ENCODE peak calls at places on chromosomes 11 and 22, in six cellular contexts. One of them, this sample, is unnamed.

GRCh38 chr11:80365980-80366379 is 925.1 kb upstream of the TENM4 start:
- DNase-seq in keratinocyte: no peak
- DNase-seq in stomach: no peak
- DNase-seq in body of pancreas: no peak
- DNase-seq in left ventricle myocardium inferior: no peak
- DNase-seq in adrenal gland: no peak
- DNase-seq in this sample: no peak

GRCh38 chr11:12284321-12285050 is 92.9 kb upstream of the PARVA start:
- DNase-seq in keratinocyte: no peak
- DNase-seq in stomach: peak; percentile 24
- DNase-seq in body of pancreas: no peak
- DNase-seq in left ventricle myocardium inferior: no peak
- DNase-seq in adrenal gland: no peak
- DNase-seq in this sample: peak; percentile 60

GRCh38 chr11:87114093-87114492 is 76.4 kb downstream of the TMEM135 start:
- DNase-seq in keratinocyte: no peak
- DNase-seq in stomach: no peak
- DNase-seq in body of pancreas: no peak
- DNase-seq in left ventricle myocardium inferior: no peak
- DNase-seq in adrenal gland: no peak
- DNase-seq in this sample: no peak

GRCh38 chr11:119710417-119710816 is 18.6 kb downstream of the NECTIN1 start:
- DNase-seq in keratinocyte: no peak
- DNase-seq in stomach: no peak
- DNase-seq in body of pancreas: no peak
- DNase-seq in left ventricle myocardium inferior: no peak
- DNase-seq in adrenal gland: no peak
- DNase-seq in this sample: no peak

GRCh38 chr11:113417428-113417827 is 29.8 kb downstream of the ANKK1 start:
- DNase-seq in keratinocyte: no peak
- DNase-seq in stomach: no peak
- DNase-seq in body of pancreas: no peak
- DNase-seq in left ventricle myocardium inferior: no peak
- DNase-seq in adrenal gland: no peak
- DNase-seq in this sample: no peak

GRCh38 chr11:120303004-120303637 is 22.0 kb upstream of the TLCD5 start:
- DNase-seq in keratinocyte: peak; percentile 73
- DNase-seq in stomach: peak; percentile 78
- DNase-seq in body of pancreas: peak; percentile 81
- DNase-seq in left ventricle myocardium inferior: peak; percentile 51
- DNase-seq in adrenal gland: peak; percentile 90
- DNase-seq in this sample: no peak

GRCh38 chr22:26712158-26712557 is 54.8 kb downstream of the MIAT start:
- DNase-seq in keratinocyte: no peak
- DNase-seq in stomach: no peak
- DNase-seq in body of pancreas: no peak
- DNase-seq in left ventricle myocardium inferior: no peak
- DNase-seq in adrenal gland: no peak
- DNase-seq in this sample: no peak

GRCh38 chr11:112789481-112789880 is 171.7 kb upstream of the NCAM1 start:
- DNase-seq in keratinocyte: no peak
- DNase-seq in stomach: no peak
- DNase-seq in body of pancreas: no peak
- DNase-seq in left ventricle myocardium inferior: no peak
- DNase-seq in adrenal gland: no peak
- DNase-seq in this sample: no peak

GRCh38 chr22:29079218-29079901 is 6.5 kb downstream of the KREMEN1 start:
- DNase-seq in keratinocyte: no peak
- DNase-seq in stomach: no peak
- DNase-seq in body of pancreas: no peak
- DNase-seq in left ventricle myocardium inferior: no peak
- DNase-seq in adrenal gland: no peak
- DNase-seq in this sample: no peak

GRCh38 chr11:128597209-128597608 is 9.9 kb upstream of the ETS1 start:
- DNase-seq in keratinocyte: no peak
- DNase-seq in stomach: no peak
- DNase-seq in body of pancreas: no peak
- DNase-seq in left ventricle myocardium inferior: no peak
- DNase-seq in adrenal gland: no peak
- DNase-seq in this sample: no peak

GRCh38 chr11:95283146-95283545 is 52.1 kb upstream of the SESN3 start:
- DNase-seq in keratinocyte: no peak
- DNase-seq in stomach: no peak
- DNase-seq in body of pancreas: no peak
- DNase-seq in left ventricle myocardium inferior: no peak
- DNase-seq in adrenal gland: no peak
- DNase-seq in this sample: no peak

GRCh38 chr11:119081682-119082081 is 3.0 kb upstream of the HMBS start:
- DNase-seq in keratinocyte: no peak
- DNase-seq in stomach: no peak
- DNase-seq in body of pancreas: no peak
- DNase-seq in left ventricle myocardium inferior: no peak
- DNase-seq in adrenal gland: no peak
- DNase-seq in this sample: no peak

GRCh38 chr11:125281831-125282595 is 117.5 kb downstream of the PKNOX2 start:
- DNase-seq in keratinocyte: no peak
- DNase-seq in stomach: no peak
- DNase-seq in body of pancreas: no peak
- DNase-seq in left ventricle myocardium inferior: no peak
- DNase-seq in adrenal gland: no peak
- DNase-seq in this sample: no peak

GRCh38 chr11:73072935-73073481 is 69.1 kb downstream of the FCHSD2 start:
- DNase-seq in keratinocyte: no peak
- DNase-seq in stomach: no peak
- DNase-seq in body of pancreas: peak; percentile 15
- DNase-seq in left ventricle myocardium inferior: no peak
- DNase-seq in adrenal gland: no peak
- DNase-seq in this sample: no peak

GRCh38 chr22:37985751-37986281 is 1.5 kb upstream of the SOX10 start:
- DNase-seq in keratinocyte: no peak
- DNase-seq in stomach: no peak
- DNase-seq in body of pancreas: peak; percentile 38
- DNase-seq in left ventricle myocardium inferior: no peak
- DNase-seq in adrenal gland: no peak
- DNase-seq in this sample: no peak

GRCh38 chr11:3109921-3110706 is 52.9 kb upstream of the CARS1 start:
- DNase-seq in keratinocyte: no peak
- DNase-seq in stomach: peak; percentile 47
- DNase-seq in body of pancreas: peak; percentile 42
- DNase-seq in left ventricle myocardium inferior: no peak
- DNase-seq in adrenal gland: peak; percentile 62
- DNase-seq in this sample: peak; percentile 72

GRCh38 chr11:103368151-103368550 is 258.9 kb downstream of the DYNC2H1 start:
- DNase-seq in keratinocyte: no peak
- DNase-seq in stomach: no peak
- DNase-seq in body of pancreas: no peak
- DNase-seq in left ventricle myocardium inferior: no peak
- DNase-seq in adrenal gland: no peak
- DNase-seq in this sample: no peak

GRCh38 chr22:35958334-35958733 is 70.3 kb downstream of the RBFOX2 start:
- DNase-seq in keratinocyte: no peak
- DNase-seq in stomach: no peak
- DNase-seq in body of pancreas: no peak
- DNase-seq in left ventricle myocardium inferior: no peak
- DNase-seq in adrenal gland: no peak
- DNase-seq in this sample: no peak

GRCh38 chr22:35959121-35959800 is 69.4 kb downstream of the RBFOX2 start:
- DNase-seq in keratinocyte: no peak
- DNase-seq in stomach: no peak
- DNase-seq in body of pancreas: no peak
- DNase-seq in left ventricle myocardium inferior: no peak
- DNase-seq in adrenal gland: no peak
- DNase-seq in this sample: no peak

GRCh38 chr22:35963237-35963810 is 65.3 kb downstream of the RBFOX2 start:
- DNase-seq in keratinocyte: no peak
- DNase-seq in stomach: no peak
- DNase-seq in body of pancreas: no peak
- DNase-seq in left ventricle myocardium inferior: no peak
- DNase-seq in adrenal gland: no peak
- DNase-seq in this sample: no peak

GRCh38 chr22:35957589-35957988 is 71.0 kb downstream of the RBFOX2 start:
- DNase-seq in keratinocyte: no peak
- DNase-seq in stomach: no peak
- DNase-seq in body of pancreas: no peak
- DNase-seq in left ventricle myocardium inferior: no peak
- DNase-seq in adrenal gland: no peak
- DNase-seq in this sample: no peak

DNA sequence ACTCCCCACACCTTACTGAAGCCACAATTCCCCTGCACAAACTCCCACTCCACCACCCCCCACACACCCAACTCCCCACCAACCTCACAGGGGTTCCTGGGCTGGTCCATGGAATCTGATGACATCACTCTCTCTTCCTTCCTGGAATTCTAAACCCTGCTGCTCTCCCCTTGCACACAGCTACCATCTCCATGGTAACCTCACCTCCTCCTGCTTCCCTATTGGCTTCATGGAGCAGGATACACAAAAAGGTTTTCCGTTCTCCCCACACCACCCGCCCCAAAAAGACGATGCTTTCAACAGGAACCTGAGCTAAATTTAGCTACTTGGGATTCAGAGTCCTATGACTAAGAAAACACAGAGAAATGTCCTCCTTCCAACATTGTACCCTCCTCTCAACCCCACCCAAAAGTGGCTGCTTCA is 67.1 kb downstream of the RBFOX2 start:
- DNase-seq in keratinocyte: no peak
- DNase-seq in stomach: no peak
- DNase-seq in body of pancreas: peak; percentile 28
- DNase-seq in left ventricle myocardium inferior: peak; percentile 20
- DNase-seq in adrenal gland: peak; percentile 28
- DNase-seq in this sample: no peak
- H3K27ac ChIP-seq in keratinocyte: no peak overlapping the region
- H3K27ac ChIP-seq in stomach: peak overlapping the region; percentile 45
- H3K27ac ChIP-seq in body of pancreas: no peak overlapping the region
- H3K27ac ChIP-seq in left ventricle myocardium inferior: peak overlapping the region; percentile 87
- H3K27ac ChIP-seq in adrenal gland: no peak overlapping the region
- H3K27ac ChIP-seq in this sample: peak overlapping the region; percentile 32

GRCh38 chr11:78340530-78340929 is 77.1 kb downstream of the GAB2 start:
- DNase-seq in keratinocyte: no peak
- DNase-seq in stomach: no peak
- DNase-seq in body of pancreas: no peak
- DNase-seq in left ventricle myocardium inferior: no peak
- DNase-seq in adrenal gland: no peak
- DNase-seq in this sample: no peak

GRCh38 chr11:78339945-78340344 is 77.7 kb downstream of the GAB2 start:
- DNase-seq in keratinocyte: no peak
- DNase-seq in stomach: no peak
- DNase-seq in body of pancreas: no peak
- DNase-seq in left ventricle myocardium inferior: no peak
- DNase-seq in adrenal gland: no peak
- DNase-seq in this sample: no peak

GRCh38 chr11:78343303-78343702 is 74.3 kb downstream of the GAB2 start:
- DNase-seq in keratinocyte: no peak
- DNase-seq in stomach: no peak
- DNase-seq in body of pancreas: no peak
- DNase-seq in left ventricle myocardium inferior: no peak
- DNase-seq in adrenal gland: no peak
- DNase-seq in this sample: no peak

GRCh38 chr11:78344114-78344513 is 73.5 kb downstream of the GAB2 start:
- DNase-seq in keratinocyte: no peak
- DNase-seq in stomach: no peak
- DNase-seq in body of pancreas: no peak
- DNase-seq in left ventricle myocardium inferior: no peak
- DNase-seq in adrenal gland: no peak
- DNase-seq in this sample: no peak

DNA sequence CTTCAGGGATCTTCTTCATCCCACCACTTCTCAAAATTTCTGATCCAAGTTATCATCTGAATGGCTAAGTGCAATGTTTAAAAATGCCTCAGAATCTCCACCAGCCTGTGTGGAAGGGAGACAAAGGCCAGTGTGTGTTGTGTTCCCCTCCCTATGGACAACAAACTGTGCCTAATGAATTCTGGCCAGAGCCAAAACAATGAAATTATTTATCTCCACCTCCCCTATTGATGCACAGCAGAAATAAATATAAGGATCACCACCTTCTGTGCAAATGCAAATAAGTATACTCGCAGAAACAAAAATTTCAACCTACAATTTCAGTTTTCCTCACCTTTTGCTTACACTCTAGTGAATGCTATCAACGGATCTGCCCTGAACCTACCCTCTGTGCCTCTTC is 75.8 kb downstream of the GAB2 start:
- DNase-seq in keratinocyte: no peak
- DNase-seq in stomach: no peak
- DNase-seq in body of pancreas: no peak
- DNase-seq in left ventricle myocardium inferior: no peak
- DNase-seq in adrenal gland: no peak
- DNase-seq in this sample: no peak
- TF ChIP-seq CTCF in keratinocyte: no peak
- TF ChIP-seq CTCF in stomach: no peak
- TF ChIP-seq CTCF in body of pancreas: no peak
- TF ChIP-seq CTCF in left ventricle myocardium inferior: no peak
- TF ChIP-seq CTCF in adrenal gland: no peak
- TF ChIP-seq CTCF in this sample: no peak

GRCh38 chr11:109422755-109423113 is 744 bp downstream of the C11orf87 start:
- DNase-seq in keratinocyte: no peak
- DNase-seq in stomach: no peak
- DNase-seq in body of pancreas: no peak
- DNase-seq in left ventricle myocardium inferior: no peak
- DNase-seq in adrenal gland: no peak
- DNase-seq in this sample: no peak
- H3K27ac ChIP-seq in keratinocyte: no peak overlapping the region
- H3K27ac ChIP-seq in stomach: no peak overlapping the region
- H3K27ac ChIP-seq in body of pancreas: no peak overlapping the region
- H3K27ac ChIP-seq in left ventricle myocardium inferior: no peak overlapping the region
- H3K27ac ChIP-seq in adrenal gland: no peak overlapping the region
- H3K27ac ChIP-seq in this sample: no peak overlapping the region

GRCh38 chr11:67645521-67646457 is 4.7 kb downstream of the ACY3 start:
- DNase-seq in keratinocyte: no peak
- DNase-seq in stomach: no peak
- DNase-seq in body of pancreas: peak; percentile 86
- DNase-seq in left ventricle myocardium inferior: no peak
- DNase-seq in adrenal gland: no peak
- DNase-seq in this sample: peak; percentile 36
- TF ChIP-seq CTCF in keratinocyte: peak; percentile 33
- TF ChIP-seq CTCF in stomach: no peak
- TF ChIP-seq CTCF in body of pancreas: peak; percentile 55
- TF ChIP-seq CTCF in left ventricle myocardium inferior: no peak
- TF ChIP-seq CTCF in adrenal gland: no peak
- TF ChIP-seq CTCF in this sample: no peak